ENCODE peak calls at places on chromosome 12, in eight cellular contexts. D is PC-9, Y is hepatocyte, T is fibroblast of villous mesenchyme, J is HCT116, U is AG04450, K is choroid plexus epithelial cell, P is transverse colon. N is an unnamed sample.

GRCh38 chr12:67452119-67452805 is 183.1 kb downstream of the CAND1 start:
- DNase-seq in D (no peak), U (no peak), P (no peak), T (no peak), K (no peak), J (no peak), Y (no peak), N (no peak)

GRCh38 chr12:46217686-46218508 is 50.9 kb downstream of the SLC38A1 start:
- DNase-seq in J (no peak), Y (no peak), P (peak), K (no peak), U (no peak), T (no peak), D (no peak), N (no peak)

GRCh38 chr12:6858796-6859195 is 6.8 kb downstream of the USP5 start:
- DNase-seq in D (no peak), Y (no peak), J (no peak), T (no peak), P (no peak), K (no peak), U (no peak), N (no peak)

GRCh38 chr12:59055204-59055839 is 135.0 kb upstream of the LRIG3 start:
- DNase-seq in J (peak), K (peak), Y (peak), U (no peak), P (no peak), T (peak), D (peak), N (peak)

GRCh38 chr12:110073049-110073831 is 24.9 kb upstream of the C12orf76 start:
- DNase-seq in D (no peak), P (peak), J (no peak), T (no peak), Y (no peak), K (no peak), U (no peak), N (no peak)

GRCh38 chr12:122836027-122836921 is 1.0 kb downstream of the HIP1R start:
- DNase-seq in U (no peak), J (no peak), P (peak), Y (peak), D (peak), K (no peak), T (peak), N (no peak)

GRCh38 chr12:131105736-131106356 is 152.1 kb downstream of the ADGRD1 start:
- DNase-seq in D (no peak), T (no peak), P (no peak), U (no peak), Y (no peak), J (no peak), K (no peak), N (no peak)

GRCh38 chr12:31033146-31033545 is 40.5 kb upstream of the DDX11 start:
- DNase-seq in T (no peak), D (no peak), Y (no peak), P (no peak), U (no peak), J (no peak), K (no peak), N (no peak)

GRCh38 chr12:9509464-9510166 is 98.1 kb downstream of the KLRB1 start:
- DNase-seq in D (no peak), K (peak), P (no peak), J (peak), T (no peak), U (peak), Y (no peak), N (peak)

GRCh38 chr12:130650131-130650530 is 66.0 kb downstream of the RIMBP2 start:
- DNase-seq in U (no peak), T (no peak), K (no peak), Y (no peak), D (no peak), J (no peak), P (no peak), N (no peak)

GRCh38 chr12:75783093-75783877 is 248.3 kb downstream of the PHLDA1 start:
- DNase-seq in Y (no peak), J (no peak), K (peak), D (no peak), P (no peak), U (no peak), T (no peak), N (peak)

GRCh38 chr12:125175576-125175975 is 110.3 kb downstream of the AACS start:
- DNase-seq in K (no peak), U (no peak), Y (no peak), J (no peak), P (no peak), D (no peak), T (no peak), N (no peak)

GRCh38 chr12:117025481-117026151 is 73.6 kb downstream of the TESC start:
- DNase-seq in U (peak), K (peak), T (peak), P (peak), J (peak), D (peak), Y (peak), N (peak)

DNA sequence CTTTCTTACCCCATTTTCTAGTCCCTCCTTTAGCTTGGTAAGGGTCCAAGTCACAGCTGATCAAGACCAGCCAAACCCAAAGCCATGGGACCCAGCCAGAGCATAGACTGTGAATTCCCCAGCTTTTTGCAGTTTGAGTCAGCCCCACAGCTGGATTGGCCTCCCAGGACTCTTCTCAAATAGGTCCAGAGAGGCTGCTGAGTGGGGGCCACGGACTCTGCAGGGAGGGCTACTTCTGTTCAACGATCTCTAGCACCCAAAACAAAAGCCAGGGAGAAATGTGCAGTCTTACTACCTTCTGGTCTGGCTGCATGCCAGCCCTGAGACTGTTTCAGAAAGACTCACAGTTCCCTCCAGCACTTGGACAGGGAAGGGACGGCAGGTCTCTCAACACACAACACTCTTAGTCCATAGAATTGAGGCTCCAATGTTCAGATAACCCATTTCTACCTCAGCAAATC is 1.6 kb downstream of the VDR start:
- DNase-seq in P (peak), J (no peak), U (peak), T (peak), D (no peak), Y (peak), K (peak), N (peak)
- H3K4me3 ChIP-seq in P (peak), J (peak), U (peak), T (peak), D (peak), Y (no peak), K (peak), N (peak)

GRCh38 chr12:107027304-107028053 is 40.5 kb upstream of the MTERF2 start:
- DNase-seq in P (no peak), K (peak), J (peak), Y (peak), D (peak), U (peak), T (peak), N (peak)

DNA sequence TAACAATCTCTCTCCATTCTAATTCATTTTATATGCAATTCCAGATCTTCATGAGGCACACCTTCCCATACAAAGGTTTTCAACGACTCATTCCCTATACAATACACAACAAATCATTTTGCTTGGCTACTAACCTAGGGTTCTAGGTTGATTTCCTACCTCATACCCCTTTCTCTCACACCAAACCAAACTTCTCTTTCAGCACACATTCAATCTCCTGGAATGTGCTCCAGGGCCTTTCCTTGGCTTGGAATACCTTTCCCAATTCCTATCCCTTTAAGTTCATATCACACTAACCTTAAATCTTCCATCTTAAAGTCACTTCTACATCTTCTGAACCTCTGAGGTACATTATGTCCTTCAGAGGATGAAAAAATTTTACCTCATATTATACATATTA is 38.7 kb upstream of the MTERF2 start:
- DNase-seq in U (no peak), J (no peak), K (no peak), D (peak), P (no peak), Y (no peak), T (no peak), N (no peak)
- H3K4me3 ChIP-seq in U (no peak), J (no peak), K (no peak), D (no peak), P (no peak), Y (no peak), T (no peak), N (no peak)

GRCh38 chr12:57046947-57047890 is 2.7 kb downstream of the MYO1A start:
- DNase-seq in P (no peak), D (no peak), J (no peak), U (no peak), T (no peak), K (no peak), Y (no peak), N (no peak)

GRCh38 chr12:57048423-57048822 is 1.5 kb downstream of the MYO1A start:
- DNase-seq in U (no peak), T (no peak), K (no peak), Y (no peak), J (no peak), P (no peak), D (no peak), N (no peak)

GRCh38 chr12:57046392-57046791 is 3.5 kb downstream of the MYO1A start:
- DNase-seq in T (no peak), Y (no peak), D (no peak), J (no peak), K (no peak), U (no peak), P (no peak), N (no peak)

GRCh38 chr12:57049047-57049446 is 882 bp downstream of the MYO1A start:
- DNase-seq in D (no peak), U (no peak), T (no peak), P (peak), J (no peak), K (no peak), Y (no peak), N (no peak)

DNA sequence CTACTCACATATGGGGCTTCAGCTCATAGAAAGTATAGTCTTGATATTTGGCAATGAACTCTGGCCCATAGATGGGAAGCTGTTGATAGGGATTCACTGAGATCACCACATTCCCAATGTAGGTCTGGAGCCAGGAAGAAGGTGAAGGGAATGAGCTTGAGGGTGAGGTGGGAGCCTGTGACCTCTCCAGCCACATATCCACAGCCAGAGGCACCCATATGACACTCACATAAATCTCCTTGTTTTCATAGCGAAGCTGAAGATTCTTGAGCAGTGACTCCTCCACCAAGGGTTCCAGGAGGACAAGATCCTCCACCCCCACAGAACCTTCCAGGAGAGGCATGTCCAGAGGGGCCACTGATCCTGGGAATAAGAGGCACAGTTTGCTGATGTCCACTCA is 1.9 kb downstream of the MYO1A start:
- DNase-seq in T (peak), J (no peak), K (no peak), P (no peak), U (no peak), Y (no peak), D (no peak), N (no peak)
- H3K4me3 ChIP-seq in T (no peak), J (no peak), K (no peak), P (peak), U (no peak), Y (no peak), D (no peak), N (no peak)

DNA sequence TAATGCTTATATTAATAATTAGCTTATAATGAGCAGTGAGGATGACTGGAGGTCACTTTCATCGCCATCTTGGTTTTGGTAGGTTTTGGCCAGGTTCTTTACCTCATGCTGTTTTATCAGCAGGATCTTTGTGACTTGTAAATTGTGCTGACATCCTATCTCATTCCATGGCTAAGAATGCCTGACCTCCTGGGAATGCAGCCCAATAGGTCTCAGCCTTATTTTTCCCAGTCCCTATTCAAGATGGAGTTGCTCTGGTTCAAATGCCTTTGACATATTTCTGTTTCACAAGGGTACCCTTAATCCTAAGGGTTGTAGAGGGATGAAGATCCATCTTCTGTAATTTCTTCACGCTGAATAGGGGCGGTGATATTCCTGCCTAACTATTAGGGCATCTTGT is 74.1 kb downstream of the OTOGL start:
- DNase-seq in Y (no peak), U (no peak), K (no peak), D (no peak), J (no peak), P (no peak), T (no peak), N (no peak)
- H3K4me3 ChIP-seq in Y (no peak), U (no peak), K (no peak), D (no peak), J (no peak), P (no peak), T (no peak), N (no peak)

GRCh38 chr12:32034045-32034444 is 72.6 kb upstream of the BICD1 start:
- DNase-seq in D (no peak), K (peak), J (no peak), P (no peak), U (no peak), T (peak), Y (peak), N (no peak)

GRCh38 chr12:32036477-32037263 is 70.0 kb upstream of the BICD1 start:
- DNase-seq in P (no peak), Y (no peak), J (no peak), U (no peak), T (no peak), K (no peak), D (no peak), N (no peak)

GRCh38 chr12:32039917-32040575 is 66.6 kb upstream of the BICD1 start:
- DNase-seq in D (no peak), P (no peak), U (no peak), K (no peak), J (no peak), T (no peak), Y (no peak), N (no peak)

GRCh38 chr12:32043928-32044549 is 62.6 kb upstream of the BICD1 start:
- DNase-seq in K (no peak), J (no peak), U (no peak), T (no peak), Y (peak), D (no peak), P (no peak), N (no peak)

GRCh38 chr12:32039341-32039740 is 67.3 kb upstream of the BICD1 start:
- DNase-seq in Y (peak), J (no peak), T (peak), U (no peak), K (peak), P (no peak), D (no peak), N (no peak)
- H3K4me3 ChIP-seq in Y (no peak), J (no peak), T (no peak), U (no peak), K (no peak), P (no peak), D (no peak), N (no peak)

DNA sequence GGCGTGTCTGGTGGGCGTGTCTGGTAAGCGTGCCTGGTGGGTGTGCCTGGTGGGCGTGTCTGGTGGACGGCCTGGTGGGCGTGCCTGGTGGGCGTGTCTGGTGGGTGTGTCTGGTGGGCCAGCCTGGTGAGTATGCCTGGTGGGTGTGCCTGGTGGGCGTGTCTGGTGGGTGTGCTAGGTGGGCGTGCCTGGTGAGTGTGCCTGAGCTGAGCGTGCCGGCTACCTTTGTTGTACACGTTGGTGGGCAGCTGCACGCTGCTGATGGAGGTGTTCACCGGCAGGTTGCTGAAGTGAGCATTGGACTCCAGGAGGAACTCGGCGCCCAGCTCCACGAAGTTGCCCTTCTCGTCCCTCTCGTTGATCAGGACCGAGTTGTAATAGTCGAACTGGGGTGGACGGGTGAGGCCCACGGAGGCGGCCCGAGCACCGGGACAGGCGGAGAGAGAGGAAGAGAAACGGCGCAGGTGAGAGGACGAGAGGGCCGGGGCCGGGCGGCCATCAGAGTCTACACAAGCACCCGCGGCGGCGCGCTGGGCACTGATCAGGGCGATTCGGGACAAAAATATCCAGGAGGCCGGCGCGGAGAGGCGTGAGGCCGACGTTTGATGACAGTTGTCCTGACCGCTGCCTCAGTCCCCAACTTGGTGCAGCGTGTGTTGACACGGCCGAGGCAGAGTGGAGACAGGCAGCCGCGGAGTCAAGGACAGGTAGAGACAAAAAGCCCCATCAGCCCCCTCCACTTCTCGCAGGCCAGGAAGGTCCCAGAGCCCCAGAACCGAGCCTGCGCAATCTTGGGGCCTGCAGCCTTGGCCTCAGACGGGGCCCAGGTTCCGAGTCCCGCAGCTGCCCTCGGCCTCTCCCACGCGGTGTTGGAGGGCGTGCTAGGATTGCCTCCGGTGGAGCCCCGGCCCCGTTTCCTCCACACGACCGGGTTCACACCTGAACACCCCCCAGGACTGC is 10.5 kb downstream of the CACNA2D4 start:
- DNase-seq in Y (peak), U (no peak), K (no peak), J (no peak), T (no peak), D (no peak), P (peak), N (no peak)
- H3K4me3 ChIP-seq in Y (no peak), U (no peak), K (no peak), J (no peak), T (no peak), D (no peak), P (peak), N (no peak)